ENCODE peak calls at places on chromosome 17, in seven cellular contexts. Z is IMR-90, N is H9, C is neuronal stem cell, R is trophoblast cell, F is mesendoderm, W is H1. G is an unnamed sample. For H3K4me1, the result is how much of the 10 kb centered on the place peaks cover.

GRCh38 chr17:6110592-6110991 is 40.4 kb downstream of the WSCD1 start:
- DNase-seq in Z (no peak), N (no peak), C (no peak), R (no peak), F (no peak), W (no peak), G (peak)

GRCh38 chr17:78082988-78083387 is 45.6 kb downstream of the TMC6 start:
- DNase-seq in Z (no peak), N (no peak), C (no peak), R (no peak), F (no peak), W (no peak), G (no peak)

GRCh38 chr17:41421116-41421515 is 3.3 kb downstream of the KRT37 start:
- DNase-seq in Z (peak), N (no peak), C (no peak), R (peak), F (no peak), W (no peak), G (peak)

GRCh38 chr17:40490289-40490853 is 11.1 kb downstream of the TNS4 start:
- DNase-seq in Z (peak), N (peak), C (no peak), R (no peak), F (peak), W (no peak), G (peak)

GRCh38 chr17:44556854-44557606 is at the start of gene FZD2:
- DNase-seq in Z (peak), N (peak), C (peak), R (no peak), F (peak), W (peak), G (peak)

GRCh38 chr17:11644265-11645212 is 46.3 kb downstream of the DNAH9 start:
- DNase-seq in Z (peak), N (peak), C (peak), R (peak), F (peak), W (peak), G (peak)

GRCh38 chr17:62179525-62180161 is 114.6 kb upstream of the MED13 start:
- DNase-seq in Z (peak), N (no peak), C (no peak), R (peak), F (peak), W (no peak), G (peak)

GRCh38 chr17:42683407-42684031 is 1.2 kb downstream of the CNTNAP1 start:
- DNase-seq in Z (peak), N (peak), C (no peak), R (no peak), F (peak), W (no peak), G (peak)

GRCh38 chr17:77127735-77128361 is 12.9 kb upstream of the SEC14L1 start:
- DNase-seq in Z (no peak), N (no peak), C (no peak), R (no peak), F (no peak), W (no peak), G (no peak)

GRCh38 chr17:40460585-40460975 is 17.3 kb downstream of the IGFBP4 start:
- DNase-seq in Z (no peak), N (no peak), C (no peak), R (no peak), F (no peak), W (no peak), G (no peak)

GRCh38 chr17:67052720-67053437 is 8.5 kb downstream of the CACNG1 start:
- DNase-seq in Z (no peak), N (peak), C (no peak), R (no peak), F (no peak), W (no peak), G (no peak)

GRCh38 chr17:81576621-81577277 is 24.6 kb upstream of the FAAP100 start:
- DNase-seq in Z (peak), N (peak), C (no peak), R (no peak), F (no peak), W (no peak), G (peak)

GRCh38 chr17:2723997-2724782 is 12.6 kb upstream of the CLUH start:
- DNase-seq in Z (no peak), N (peak), C (peak), R (no peak), F (peak), W (peak), G (no peak)

GRCh38 chr17:46770818-46771600 is 47.5 kb downstream of the WNT3 start:
- DNase-seq in Z (peak), N (peak), C (peak), R (peak), F (peak), W (no peak), G (peak)

GRCh38 chr17:52828621-52829020 is 670.1 kb upstream of the CA10 start:
- DNase-seq in Z (no peak), N (no peak), C (no peak), R (no peak), F (no peak), W (no peak), G (no peak)

GRCh38 chr17:61286449-61286848 is 113.2 kb upstream of the TBX2 start:
- DNase-seq in Z (no peak), N (no peak), C (no peak), R (no peak), F (peak), W (no peak), G (no peak)

GRCh38 chr17:44623070-44623725 is 33.1 kb upstream of the MEIOC start:
- DNase-seq in Z (no peak), N (no peak), C (no peak), R (no peak), F (peak), W (no peak), G (no peak)

GRCh38 chr17:79928502-79929256 is 89.4 kb upstream of the CBX4 start:
- DNase-seq in Z (no peak), N (no peak), C (no peak), R (no peak), F (no peak), W (no peak), G (no peak)

GRCh38 chr17:27076814-27077213 is 217.1 kb upstream of the WSB1 start:
- DNase-seq in Z (no peak), N (no peak), C (no peak), R (no peak), F (no peak), W (no peak), G (no peak)

GRCh38 chr17:81903415-81903831 is 1.4 kb downstream of the NPB start:
- DNase-seq in Z (no peak), N (no peak), C (no peak), R (no peak), F (no peak), W (no peak), G (no peak)

GRCh38 chr17:49223168-49223516 is 7.4 kb downstream of the PHOSPHO1 start:
- DNase-seq in Z (no peak), N (no peak), C (no peak), R (no peak), F (no peak), W (no peak), G (no peak)

GRCh38 chr17:4003501-4004421 is 39.5 kb upstream of the ATP2A3 start:
- DNase-seq in Z (no peak), N (peak), C (no peak), R (no peak), F (peak), W (no peak), G (no peak)

GRCh38 chr17:44968225-44969143 is at the start of gene C1QL1:
- DNase-seq in Z (peak), N (peak), C (peak), R (peak), F (peak), W (peak), G (peak)

GRCh38 chr17:7716901-7717755 is at the start of gene DNAH2:
- DNase-seq in Z (peak), N (peak), C (peak), R (peak), F (peak), W (peak), G (peak)

GRCh38 chr17:41211845-41212466 is 14.5 kb upstream of the KRTAP9-2 start:
- DNase-seq in Z (peak), N (no peak), C (no peak), R (no peak), F (no peak), W (no peak), G (no peak)

GRCh38 chr17:42194133-42194899 is at the start of gene GHDC:
- DNase-seq in Z (peak), N (peak), C (peak), R (peak), F (peak), W (no peak), G (peak)

GRCh38 chr17:47266782-47267181 is 13.2 kb downstream of the ITGB3 start:
- DNase-seq in Z (peak), N (no peak), C (no peak), R (no peak), F (no peak), W (no peak), G (peak)

GRCh38 chr17:40347319-40348135 is 17.0 kb downstream of the GJD3 start:
- DNase-seq in Z (no peak), N (peak), C (no peak), R (no peak), F (no peak), W (no peak), G (no peak)

GRCh38 chr17:561118-561517 is 153.5 kb downstream of the VPS53 start:
- DNase-seq in Z (peak), N (no peak), C (no peak), R (no peak), F (no peak), W (no peak), G (peak)

GRCh38 chr17:3835410-3836229 is 10.4 kb downstream of the NCBP3 start:
- DNase-seq in Z (no peak), N (no peak), C (no peak), R (no peak), F (no peak), W (no peak), G (no peak)

GRCh38 chr17:81164464-81165245 is 652 bp upstream of the PVALEF start:
- DNase-seq in Z (no peak), N (no peak), C (no peak), R (no peak), F (no peak), W (no peak), G (no peak)

GRCh38 chr17:74253036-74253435 is 21.0 kb upstream of the DNAI2 start:
- DNase-seq in Z (no peak), N (no peak), C (no peak), R (no peak), F (no peak), W (no peak), G (no peak)
- H3K4ac ChIP-seq in Z (no peak), N (no peak), C (peak), R (no peak), F (no peak), W (no peak), G (no peak)

GRCh38 chr17:50691550-50692447 is 15.9 kb downstream of the ANKRD40 start:
- DNase-seq in Z (no peak), N (no peak), C (no peak), R (no peak), F (no peak), W (no peak), G (no peak)

GRCh38 chr17:50689251-50689650 is 18.5 kb downstream of the ANKRD40 start:
- DNase-seq in Z (peak), N (peak), C (no peak), R (no peak), F (peak), W (no peak), G (peak)

GRCh38 chr17:50688168-50688719 is 19.5 kb downstream of the ANKRD40 start:
- DNase-seq in Z (no peak), N (no peak), C (no peak), R (no peak), F (no peak), W (no peak), G (no peak)

GRCh38 chr17:50690887-50691549 is 16.7 kb downstream of the ANKRD40 start:
- DNase-seq in Z (no peak), N (no peak), C (no peak), R (no peak), F (no peak), W (no peak), G (no peak)

GRCh38 chr17:50689956-50690886 is 17.5 kb downstream of the ANKRD40 start:
- DNase-seq in Z (no peak), N (peak), C (peak), R (no peak), F (peak), W (no peak), G (no peak)
- H3K4me1 ChIP-seq in Z (half or more), N (under half), C (under half), R (under half), F (under half), W (under half), G (half or more)

GRCh38 chr17:29587591-29587990 is 1.9 kb downstream of the GIT1 start:
- DNase-seq in Z (no peak), N (no peak), C (no peak), R (no peak), F (no peak), W (no peak), G (no peak)
- H4K8ac ChIP-seq in Z (no peak), N (no peak), C (no peak), R (no peak), F (no peak), W (no peak), G (no peak)

DNA sequence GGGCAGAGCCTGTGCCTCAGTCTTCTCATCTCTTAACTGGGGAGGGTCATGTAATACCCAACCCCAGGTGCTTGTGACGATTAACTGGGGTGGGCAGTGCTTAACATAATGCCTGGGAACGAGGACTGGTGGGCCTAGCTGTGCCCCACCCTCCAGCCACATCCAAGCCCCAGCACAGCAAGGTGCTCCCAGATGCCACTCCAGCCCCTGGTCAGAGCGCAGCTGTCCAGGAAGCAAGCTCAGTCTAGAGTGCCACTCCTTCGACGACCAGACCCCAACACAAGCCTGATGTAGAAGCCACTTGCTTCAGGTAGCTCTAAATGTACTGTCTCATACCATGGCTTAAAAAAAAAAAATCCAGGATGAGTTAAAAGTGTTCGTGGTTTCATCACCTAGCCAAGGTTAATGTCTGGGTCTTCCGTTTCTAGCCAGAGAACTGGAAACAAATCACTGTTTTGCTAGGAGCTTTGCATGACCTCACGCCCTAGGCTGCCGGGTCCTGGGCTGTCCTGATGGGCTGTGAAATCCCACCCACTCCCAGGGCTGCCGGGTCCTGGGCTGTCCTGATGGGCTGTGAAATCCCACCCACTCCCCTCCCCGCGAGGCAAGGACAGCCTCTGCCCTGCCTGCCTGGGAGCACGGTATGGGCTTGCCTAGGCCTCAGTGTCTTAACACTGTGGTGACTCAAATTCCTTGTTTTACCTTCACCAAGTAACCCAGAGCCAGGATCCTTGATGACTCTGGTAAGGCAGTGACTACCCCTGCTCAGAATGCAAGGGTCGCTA is 7.7 kb downstream of the MIEF2 start:
- DNase-seq in Z (peak), N (peak), C (no peak), R (no peak), F (peak), W (no peak), G (peak)
- H3K4ac ChIP-seq in Z (peak), N (no peak), C (no peak), R (no peak), F (no peak), W (no peak), G (no peak)

G was measured in mesenchymal stem cell.